ENCODE peak calls at places on chromosomes 3 and 15, in four cellular contexts. One of them, this sample, is unnamed.

GRCh38 chr3:183819831-183820230 is 5.5 kb downstream of the MAP6D1 start:
- DNase-seq in A549: no peak
- DNase-seq in epithelial cell of esophagus: no peak
- DNase-seq in cardiac muscle cell: no peak
- DNase-seq in this sample: no peak

GRCh38 chr3:13451301-13451673 is 28.8 kb upstream of the HDAC11 start:
- DNase-seq in A549: peak
- DNase-seq in cardiac muscle cell: no peak
- DNase-seq in epithelial cell of esophagus: peak
- DNase-seq in this sample: no peak

GRCh38 chr3:11455977-11456376 is 183.8 kb downstream of the ATG7 start:
- DNase-seq in cardiac muscle cell: peak
- DNase-seq in epithelial cell of esophagus: peak
- DNase-seq in A549: no peak
- DNase-seq in this sample: peak

GRCh38 chr3:49300595-49300994 is 23.6 kb upstream of the C3orf62 start:
- DNase-seq in cardiac muscle cell: no peak
- DNase-seq in A549: no peak
- DNase-seq in epithelial cell of esophagus: no peak
- DNase-seq in this sample: no peak

GRCh38 chr15:80970018-80970657 is 19.5 kb downstream of the MESD start:
- DNase-seq in A549: peak
- DNase-seq in cardiac muscle cell: peak
- DNase-seq in epithelial cell of esophagus: peak
- DNase-seq in this sample: no peak

GRCh38 chr3:425094-425493 is 228.5 kb downstream of the CHL1 start:
- DNase-seq in A549: no peak
- DNase-seq in cardiac muscle cell: no peak
- DNase-seq in epithelial cell of esophagus: no peak
- DNase-seq in this sample: no peak

GRCh38 chr15:61130945-61131597 is 98.0 kb downstream of the RORA start:
- DNase-seq in cardiac muscle cell: no peak
- DNase-seq in A549: peak
- DNase-seq in epithelial cell of esophagus: no peak
- DNase-seq in this sample: no peak

GRCh38 chr15:27686376-27686775 is 412.7 kb downstream of the OCA2 start:
- DNase-seq in epithelial cell of esophagus: peak
- DNase-seq in A549: peak
- DNase-seq in cardiac muscle cell: no peak
- DNase-seq in this sample: no peak

GRCh38 chr15:81146006-81146405 is 11.9 kb downstream of the CFAP161 start:
- DNase-seq in A549: no peak
- DNase-seq in cardiac muscle cell: no peak
- DNase-seq in epithelial cell of esophagus: no peak
- DNase-seq in this sample: no peak

GRCh38 chr3:188916934-188917391 is 254.8 kb upstream of the TPRG1 start:
- DNase-seq in A549: no peak
- DNase-seq in cardiac muscle cell: peak
- DNase-seq in epithelial cell of esophagus: no peak
- DNase-seq in this sample: no peak

GRCh38 chr3:52240059-52240885 is 1.3 kb upstream of the TWF2 start:
- DNase-seq in epithelial cell of esophagus: peak
- DNase-seq in A549: peak
- DNase-seq in cardiac muscle cell: peak
- DNase-seq in this sample: peak

GRCh38 chr15:66617137-66618090 is 51.6 kb upstream of the LCTL start:
- DNase-seq in cardiac muscle cell: peak
- DNase-seq in epithelial cell of esophagus: peak
- DNase-seq in A549: peak
- DNase-seq in this sample: peak

GRCh38 chr3:129525341-129525968 is 3.0 kb upstream of the RHO start:
- DNase-seq in A549: no peak
- DNase-seq in epithelial cell of esophagus: peak
- DNase-seq in cardiac muscle cell: peak
- DNase-seq in this sample: peak

GRCh38 chr15:38682363-38682762 is 117.7 kb upstream of the RASGRP1 start:
- DNase-seq in epithelial cell of esophagus: no peak
- DNase-seq in cardiac muscle cell: no peak
- DNase-seq in A549: no peak
- DNase-seq in this sample: no peak

GRCh38 chr3:138267083-138267482 is 62.6 kb downstream of the NME9 start:
- DNase-seq in cardiac muscle cell: no peak
- DNase-seq in epithelial cell of esophagus: no peak
- DNase-seq in A549: no peak
- DNase-seq in this sample: no peak

GRCh38 chr3:138265745-138266144 is 63.9 kb downstream of the NME9 start:
- DNase-seq in cardiac muscle cell: no peak
- DNase-seq in epithelial cell of esophagus: no peak
- DNase-seq in A549: no peak
- DNase-seq in this sample: no peak

GRCh38 chr3:138260636-138261035 is 69.0 kb downstream of the NME9 start:
- DNase-seq in A549: no peak
- DNase-seq in cardiac muscle cell: peak
- DNase-seq in epithelial cell of esophagus: no peak
- DNase-seq in this sample: no peak

GRCh38 chr3:138259126-138259525 is 70.5 kb downstream of the NME9 start:
- DNase-seq in cardiac muscle cell: no peak
- DNase-seq in epithelial cell of esophagus: no peak
- DNase-seq in A549: no peak
- DNase-seq in this sample: no peak

DNA sequence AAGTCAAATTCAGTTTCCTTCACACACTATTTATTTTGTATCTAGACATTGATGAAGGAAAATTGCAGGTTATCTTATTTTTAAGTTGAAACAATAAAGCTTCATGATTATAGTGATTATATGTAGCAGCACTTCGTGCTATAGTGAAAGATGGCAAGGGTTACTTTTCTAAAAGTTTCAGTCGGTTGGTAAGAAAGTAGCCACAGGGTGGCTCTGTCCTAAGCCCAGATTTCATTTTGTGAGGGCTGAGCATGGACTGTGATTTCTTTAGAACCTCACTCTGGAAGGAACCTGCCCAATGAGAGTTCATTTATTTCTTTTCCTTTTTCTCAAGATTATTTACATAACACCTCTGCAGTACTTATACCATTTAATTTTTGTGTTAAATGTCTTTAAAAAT is 66.5 kb downstream of the NME9 start:
- DNase-seq in epithelial cell of esophagus: no peak
- DNase-seq in cardiac muscle cell: no peak
- DNase-seq in A549: peak
- DNase-seq in this sample: no peak
- TF ChIP-seq CTCF in epithelial cell of esophagus: peak
- TF ChIP-seq CTCF in cardiac muscle cell: no peak
- TF ChIP-seq CTCF in A549: no peak
- TF ChIP-seq CTCF in this sample: no peak

GRCh38 chr3:36924748-36925521 is 19.9 kb downstream of the TRANK1 start:
- DNase-seq in epithelial cell of esophagus: no peak
- DNase-seq in A549: no peak
- DNase-seq in cardiac muscle cell: no peak
- DNase-seq in this sample: no peak

GRCh38 chr3:36926292-36926897 is 18.5 kb downstream of the TRANK1 start:
- DNase-seq in epithelial cell of esophagus: no peak
- DNase-seq in cardiac muscle cell: no peak
- DNase-seq in A549: no peak
- DNase-seq in this sample: no peak

GRCh38 chr3:36920884-36921567 is 23.8 kb downstream of the TRANK1 start:
- DNase-seq in A549: no peak
- DNase-seq in cardiac muscle cell: no peak
- DNase-seq in epithelial cell of esophagus: no peak
- DNase-seq in this sample: no peak

GRCh38 chr3:36923981-36924747 is 20.7 kb downstream of the TRANK1 start:
- DNase-seq in A549: no peak
- DNase-seq in cardiac muscle cell: no peak
- DNase-seq in epithelial cell of esophagus: no peak
- DNase-seq in this sample: no peak

GRCh38 chr3:36923523-36923943 is 21.3 kb downstream of the TRANK1 start:
- DNase-seq in epithelial cell of esophagus: no peak
- DNase-seq in cardiac muscle cell: no peak
- DNase-seq in A549: peak
- DNase-seq in this sample: no peak
- TF ChIP-seq CTCF in epithelial cell of esophagus: no peak
- TF ChIP-seq CTCF in cardiac muscle cell: no peak
- TF ChIP-seq CTCF in A549: peak
- TF ChIP-seq CTCF in this sample: peak

GRCh38 chr3:171168551-171168950 is 142.0 kb upstream of the SLC2A2 start:
- DNase-seq in epithelial cell of esophagus: no peak
- DNase-seq in cardiac muscle cell: no peak
- DNase-seq in A549: no peak
- DNase-seq in this sample: no peak

GRCh38 chr3:171165986-171166385 is 139.5 kb upstream of the SLC2A2 start:
- DNase-seq in epithelial cell of esophagus: no peak
- DNase-seq in cardiac muscle cell: no peak
- DNase-seq in A549: no peak
- DNase-seq in this sample: no peak

GRCh38 chr3:171169443-171169842 is 142.9 kb upstream of the SLC2A2 start:
- DNase-seq in epithelial cell of esophagus: no peak
- DNase-seq in A549: no peak
- DNase-seq in cardiac muscle cell: no peak
- DNase-seq in this sample: no peak

GRCh38 chr3:171169866-171170265 is 143.3 kb upstream of the SLC2A2 start:
- DNase-seq in cardiac muscle cell: no peak
- DNase-seq in A549: no peak
- DNase-seq in epithelial cell of esophagus: no peak
- DNase-seq in this sample: no peak

GRCh38 chr3:171168086-171168485 is 141.6 kb upstream of the SLC2A2 start:
- DNase-seq in A549: peak
- DNase-seq in epithelial cell of esophagus: peak
- DNase-seq in cardiac muscle cell: peak
- DNase-seq in this sample: no peak
- TF ChIP-seq CTCF in A549: peak
- TF ChIP-seq CTCF in epithelial cell of esophagus: peak
- TF ChIP-seq CTCF in cardiac muscle cell: peak
- TF ChIP-seq CTCF in this sample: no peak

DNA sequence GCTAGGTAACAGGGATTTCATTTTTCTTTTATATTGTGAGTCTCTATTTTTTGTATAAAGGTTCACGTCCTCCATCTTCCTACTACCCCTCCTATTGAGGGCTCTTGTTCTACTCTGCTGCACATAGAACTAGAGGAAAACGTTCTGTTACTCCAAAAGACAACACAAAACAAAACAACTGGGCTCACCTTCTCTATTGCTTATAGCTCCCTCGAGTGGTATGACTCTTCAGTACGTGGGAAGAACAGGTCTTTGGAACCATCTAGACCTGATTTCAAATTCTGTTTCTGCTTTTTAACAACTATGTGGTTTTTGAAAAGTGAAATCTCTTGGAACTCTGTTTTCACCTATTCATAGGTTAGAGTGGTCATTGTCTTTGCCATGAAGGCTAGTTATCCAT is 515.3 kb downstream of the SOX2 start:
- DNase-seq in cardiac muscle cell: no peak
- DNase-seq in A549: no peak
- DNase-seq in epithelial cell of esophagus: peak
- DNase-seq in this sample: no peak
- TF ChIP-seq CTCF in cardiac muscle cell: no peak
- TF ChIP-seq CTCF in A549: no peak
- TF ChIP-seq CTCF in epithelial cell of esophagus: peak
- TF ChIP-seq CTCF in this sample: no peak

GRCh38 chr3:190718691-190719090 is 143.8 kb downstream of the GMNC start:
- DNase-seq in epithelial cell of esophagus: peak
- DNase-seq in cardiac muscle cell: peak
- DNase-seq in A549: no peak
- DNase-seq in this sample: no peak
- TF ChIP-seq CTCF in epithelial cell of esophagus: no peak
- TF ChIP-seq CTCF in cardiac muscle cell: no peak
- TF ChIP-seq CTCF in A549: no peak
- TF ChIP-seq CTCF in this sample: no peak

DNA sequence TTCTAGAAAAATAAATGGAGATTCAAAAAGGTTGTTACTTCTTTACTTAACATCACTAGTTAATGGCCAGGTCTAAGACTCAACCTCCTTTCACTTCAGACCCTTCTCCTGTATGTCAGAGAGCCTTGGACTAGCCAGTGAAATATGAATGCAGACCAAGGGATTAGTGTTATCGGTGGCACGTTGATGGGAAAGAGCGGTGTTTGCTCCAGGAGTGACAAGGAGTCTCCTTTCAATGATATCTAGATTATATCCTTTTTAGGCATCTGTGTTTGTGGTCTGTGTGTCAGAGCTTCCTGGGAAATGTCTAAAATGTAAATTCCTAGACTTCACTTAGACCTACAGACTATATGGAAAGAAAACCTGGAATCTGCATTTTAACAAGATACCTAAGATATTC is 658.0 kb upstream of the KCNMB2 start:
- DNase-seq in cardiac muscle cell: peak
- DNase-seq in epithelial cell of esophagus: no peak
- DNase-seq in A549: no peak
- DNase-seq in this sample: no peak
- TF ChIP-seq CTCF in cardiac muscle cell: no peak
- TF ChIP-seq CTCF in epithelial cell of esophagus: no peak
- TF ChIP-seq CTCF in A549: no peak
- TF ChIP-seq CTCF in this sample: no peak

GRCh38 chr3:39637807-39638206 is 170.3 kb downstream of the MOBP start:
- DNase-seq in A549: peak
- DNase-seq in cardiac muscle cell: peak
- DNase-seq in epithelial cell of esophagus: peak
- DNase-seq in this sample: no peak
- TF ChIP-seq CTCF in A549: no peak
- TF ChIP-seq CTCF in cardiac muscle cell: peak
- TF ChIP-seq CTCF in epithelial cell of esophagus: peak
- TF ChIP-seq CTCF in this sample: peak

DNA sequence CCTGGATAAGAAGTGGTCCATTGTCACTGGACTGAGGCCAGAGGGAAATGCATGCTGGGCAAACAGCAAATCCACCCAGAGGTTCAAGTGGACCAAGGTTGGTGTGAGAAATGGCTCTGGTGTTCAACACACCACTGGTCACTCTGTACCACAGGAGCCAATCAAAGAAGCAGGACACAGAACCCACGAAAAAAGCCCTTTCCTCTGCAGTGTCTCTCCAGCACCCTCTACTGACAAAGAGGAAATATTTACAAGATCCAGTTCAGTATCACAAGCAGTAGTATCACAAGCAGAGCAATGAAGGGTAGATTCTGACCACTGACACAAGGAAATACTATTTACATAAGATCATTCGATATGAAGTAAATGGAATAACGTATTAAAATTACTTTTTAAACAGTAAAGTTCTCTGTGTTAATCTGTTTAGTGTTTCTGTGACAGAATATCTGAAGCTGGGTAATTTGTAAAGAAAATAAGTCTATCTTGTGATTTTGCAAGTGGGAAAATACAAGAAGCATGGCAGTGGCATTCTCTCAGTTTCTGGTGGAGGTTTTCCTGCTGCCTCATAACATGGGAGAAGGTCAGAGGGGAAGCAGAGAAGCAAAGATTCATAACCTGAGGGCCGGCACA is 390.7 kb downstream of the EFHB start:
- DNase-seq in epithelial cell of esophagus: peak
- DNase-seq in cardiac muscle cell: peak
- DNase-seq in A549: peak
- DNase-seq in this sample: no peak
- TF ChIP-seq CTCF in epithelial cell of esophagus: peak
- TF ChIP-seq CTCF in cardiac muscle cell: no peak
- TF ChIP-seq CTCF in A549: peak
- TF ChIP-seq CTCF in this sample: peak

GRCh38 chr3:99365979-99366378 is 272.4 kb upstream of the COL8A1 start:
- DNase-seq in epithelial cell of esophagus: no peak
- DNase-seq in A549: no peak
- DNase-seq in cardiac muscle cell: no peak
- DNase-seq in this sample: no peak

GRCh38 chr3:99365396-99365795 is 273.0 kb upstream of the COL8A1 start:
- DNase-seq in cardiac muscle cell: no peak
- DNase-seq in A549: no peak
- DNase-seq in epithelial cell of esophagus: no peak
- DNase-seq in this sample: no peak

GRCh38 chr3:99366663-99367429 is 271.5 kb upstream of the COL8A1 start:
- DNase-seq in cardiac muscle cell: no peak
- DNase-seq in A549: peak
- DNase-seq in epithelial cell of esophagus: peak
- DNase-seq in this sample: no peak
- TF ChIP-seq CTCF in cardiac muscle cell: no peak
- TF ChIP-seq CTCF in A549: no peak
- TF ChIP-seq CTCF in epithelial cell of esophagus: no peak
- TF ChIP-seq CTCF in this sample: no peak

This sample was measured in CD14-positive monocyte.